ENCODE peak calls at places on chromosomes 4 and X, in eight cellular contexts. Y is HL-60, G is K562, X is GM12878, J is SK-N-SH, R is HepG2, O is GM23338, K is HCT116. E is an unnamed sample.

GRCh38 chr4:102344520-102344954 is 745 bp downstream of the SLC39A8 start:
- DNase-seq in Y (peak; percentile 72), G (peak; percentile 66), X (no peak), J (peak; percentile 84), R (no peak), O (peak; percentile 68), K (peak; percentile 10), E (no peak)

GRCh38 chr4:14768449-14768848 is 233.8 kb upstream of the CPEB2 start:
- DNase-seq in Y (no peak), G (no peak), X (no peak), J (no peak), R (no peak), O (no peak), K (no peak), E (no peak)

GRCh38 chr4:40361338-40361737 is 26.2 kb downstream of the CHRNA9 start:
- DNase-seq in Y (no peak), G (no peak), X (no peak), J (no peak), R (no peak), O (no peak), K (no peak), E (no peak)

GRCh38 chr4:77147400-77147782 is 9.6 kb upstream of the CCNG2 start:
- DNase-seq in Y (no peak), G (no peak), X (no peak), J (no peak), R (no peak), O (no peak), K (no peak), E (no peak)

GRCh38 chr4:37762294-37763163 is 64.0 kb upstream of the PGM2 start:
- DNase-seq in Y (peak; percentile 83), G (no peak), X (no peak), J (no peak), R (peak; percentile 9), O (peak; percentile 56), K (peak; percentile 6), E (no peak)

GRCh38 chr4:52744588-52744987 is 6.6 kb downstream of the ERVMER34-1 start:
- DNase-seq in Y (no peak), G (no peak), X (no peak), J (no peak), R (no peak), O (no peak), K (no peak), E (no peak)

GRCh38 chr4:101334963-101335572 is 12.3 kb downstream of the PPP3CA start:
- DNase-seq in Y (no peak), G (no peak), X (no peak), J (no peak), R (no peak), O (no peak), K (no peak), E (no peak)

GRCh38 chrX:43756076-43756475 is 100.0 kb downstream of the MAOA start:
- DNase-seq in Y (no peak), G (no peak), X (no peak), J (no peak), R (no peak), O (no peak), K (no peak), E (no peak)

GRCh38 chr4:95379633-95380032 is 169.1 kb downstream of the UNC5C start:
- DNase-seq in Y (no peak), G (no peak), X (no peak), J (no peak), R (no peak), O (no peak), K (no peak), E (no peak)

GRCh38 chrX:41184312-41184711 is 99.1 kb downstream of the USP9X start:
- DNase-seq in Y (no peak), G (no peak), X (peak; percentile 33), J (no peak), R (no peak), O (no peak), K (no peak), E (no peak)

GRCh38 chr4:16082424-16083216 is 1.2 kb downstream of the PROM1 start:
- DNase-seq in Y (peak; percentile 23), G (no peak), X (no peak), J (peak; percentile 73), R (peak; percentile 39), O (peak; percentile 98), K (no peak), E (no peak)

GRCh38 chrX:72245461-72246089 is 6.7 kb upstream of the ERCC6L start:
- DNase-seq in Y (peak; percentile 34), G (peak; percentile 67), X (no peak), J (peak; percentile 79), R (peak; percentile 37), O (peak; percentile 74), K (peak; percentile 13), E (no peak)

GRCh38 chrX:149274516-149275105 is 230.5 kb downstream of the IDS start:
- DNase-seq in Y (no peak), G (no peak), X (no peak), J (no peak), R (no peak), O (no peak), K (no peak), E (no peak)

GRCh38 chrX:122434942-122435341 is 749.1 kb upstream of the GRIA3 start:
- DNase-seq in Y (no peak), G (no peak), X (no peak), J (no peak), R (no peak), O (no peak), K (no peak), E (no peak)

GRCh38 chr4:38237139-38237538 is 276.9 kb downstream of the PTTG2 start:
- DNase-seq in Y (peak; percentile 8), G (no peak), X (no peak), J (no peak), R (peak; percentile 35), O (peak; percentile 3), K (no peak), E (peak; percentile 4)

GRCh38 chr4:6369035-6369434 is 99.4 kb downstream of the WFS1 start:
- DNase-seq in Y (no peak), G (no peak), X (no peak), J (no peak), R (no peak), O (no peak), K (no peak), E (no peak)

GRCh38 chr4:130026185-130026584 is 930.2 kb downstream of the C4orf33 start:
- DNase-seq in Y (no peak), G (no peak), X (no peak), J (no peak), R (no peak), O (peak; percentile 98), K (no peak), E (no peak)

GRCh38 chr4:40197879-40198689 is 1.3 kb downstream of the RHOH start:
- DNase-seq in Y (no peak), G (no peak), X (no peak), J (no peak), R (no peak), O (no peak), K (no peak), E (no peak)

GRCh38 chr4:7763788-7764187 is 175.9 kb downstream of the AFAP1 start:
- DNase-seq in Y (no peak), G (no peak), X (no peak), J (no peak), R (no peak), O (no peak), K (no peak), E (no peak)

GRCh38 chr4:99669084-99669483 is 11.5 kb upstream of the C4orf54 start:
- DNase-seq in Y (no peak), G (no peak), X (no peak), J (no peak), R (no peak), O (no peak), K (no peak), E (no peak)

GRCh38 chr4:99661907-99662306 is 4.3 kb upstream of the C4orf54 start:
- DNase-seq in Y (no peak), G (no peak), X (no peak), J (no peak), R (no peak), O (no peak), K (no peak), E (no peak)

GRCh38 chr4:99668472-99668871 is 10.8 kb upstream of the C4orf54 start:
- DNase-seq in Y (no peak), G (no peak), X (no peak), J (no peak), R (no peak), O (no peak), K (no peak), E (no peak)

GRCh38 chr4:99665981-99666380 is 8.4 kb upstream of the C4orf54 start:
- DNase-seq in Y (no peak), G (no peak), X (no peak), J (no peak), R (no peak), O (no peak), K (no peak), E (no peak)

GRCh38 chr4:99664703-99665102 is 7.1 kb upstream of the C4orf54 start:
- DNase-seq in Y (no peak), G (no peak), X (no peak), J (no peak), R (no peak), O (no peak), K (no peak), E (no peak)
- TF ChIP-seq POLR2AphosphoS5 in Y (no peak), G (no peak), X (no peak), J (no peak), R (no peak), O (no peak), K (no peak), E (no peak)

GRCh38 chr4:110614981-110615365 is 7.9 kb downstream of the PITX2 start:
- DNase-seq in Y (no peak), G (no peak), X (no peak), J (no peak), R (no peak), O (peak; percentile 45), K (no peak), E (no peak)

GRCh38 chr4:110617095-110617494 is 5.8 kb downstream of the PITX2 start:
- DNase-seq in Y (no peak), G (no peak), X (no peak), J (no peak), R (no peak), O (no peak), K (no peak), E (no peak)

GRCh38 chr4:110615366-110616161 is 7.3 kb downstream of the PITX2 start:
- DNase-seq in Y (no peak), G (no peak), X (no peak), J (no peak), R (no peak), O (peak; percentile 82), K (no peak), E (no peak)

GRCh38 chr4:110618091-110619000 is 4.5 kb downstream of the PITX2 start:
- DNase-seq in Y (no peak), G (no peak), X (no peak), J (no peak), R (no peak), O (peak; percentile 86), K (no peak), E (no peak)

GRCh38 chr4:110616162-110617062 is 6.5 kb downstream of the PITX2 start:
- DNase-seq in Y (no peak), G (no peak), X (no peak), J (no peak), R (no peak), O (peak; percentile 60), K (no peak), E (no peak)
- TF ChIP-seq CTCF in Y (no peak), G (no peak), X (no peak), J (no peak), R (no peak), O (no peak), K (no peak), E (no peak)

GRCh38 chr4:2252530-2252924 is 9.4 kb downstream of the MXD4 start:
- DNase-seq in Y (no peak), G (no peak), X (no peak), J (peak; percentile 41), R (no peak), O (no peak), K (no peak), E (no peak)
- TF ChIP-seq REST in Y (no peak), G (no peak), X (no peak), J (no peak), R (no peak), O (no peak), K (no peak), E (no peak)

GRCh38 chrX:75596178-75596577 is 73.3 kb upstream of the ZDHHC15 start:
- DNase-seq in Y (no peak), G (no peak), X (no peak), J (no peak), R (no peak), O (peak; percentile 1), K (no peak), E (no peak)
- TF ChIP-seq POLR2AphosphoS5 in Y (no peak), G (no peak), X (no peak), J (no peak), R (no peak), O (no peak), K (no peak), E (no peak)

E was measured in Panc1.